ENCODE peak calls at places on chromosomes 11 and 22, in five cellular contexts. B, C, Y, D and J are unnamed samples. For H3K36me3, the result is how much of the 10 kb centered on the place peaks cover.

GRCh38 chr11:1519028-1519736 is 32.6 kb upstream of the MOB2 start:
- DNase-seq in Y (no peak), D (no peak), C (peak), B (no peak), J (no peak)

GRCh38 chr11:57276169-57276854 is 39.3 kb upstream of the APLNR start:
- DNase-seq in D (no peak), C (no peak), Y (no peak), B (no peak), J (no peak)

GRCh38 chr22:17782158-17782557 is 7.9 kb upstream of the BID start:
- DNase-seq in B (no peak), Y (no peak), C (peak), D (no peak), J (no peak)

GRCh38 chr11:123576082-123576481 is 78.3 kb downstream of the SCN3B start:
- DNase-seq in D (no peak), B (no peak), C (no peak), Y (no peak), J (no peak)

GRCh38 chr11:10858505-10859360 is 880 bp upstream of the ZBED5 start:
- DNase-seq in B (peak), Y (no peak), D (peak), C (peak), J (peak)

GRCh38 chr22:36839356-36840073 is 21.3 kb upstream of the NCF4 start:
- DNase-seq in B (no peak), Y (no peak), C (no peak), D (no peak), J (no peak)

GRCh38 chr11:128620306-128621175 is 33.2 kb upstream of the ETS1 start:
- DNase-seq in B (no peak), Y (no peak), C (no peak), D (no peak), J (no peak)

GRCh38 chr22:45105281-45105700 is 58.4 kb upstream of the NUP50 start:
- DNase-seq in C (no peak), D (no peak), Y (no peak), B (no peak), J (no peak)

GRCh38 chr11:17597770-17598169 is 50.7 kb downstream of the OTOG start:
- DNase-seq in B (no peak), Y (no peak), C (peak), D (no peak), J (peak)

GRCh38 chr11:62664405-62665074 is 470 bp downstream of the C11orf98 start:
- DNase-seq in Y (no peak), C (peak), B (no peak), D (no peak), J (no peak)

GRCh38 chr11:27477243-27477642 is 4.7 kb upstream of the LGR4 start:
- DNase-seq in C (no peak), B (no peak), D (no peak), Y (no peak), J (no peak)

GRCh38 chr22:38312261-38312800 is 4.9 kb downstream of the CSNK1E start:
- DNase-seq in B (no peak), D (no peak), C (no peak), Y (no peak), J (no peak)

GRCh38 chr11:2377511-2378443 is 667 bp downstream of the CD81 start:
- DNase-seq in B (peak), C (peak), Y (no peak), D (peak), J (no peak)

GRCh38 chr11:36278531-36279245 is 10.5 kb downstream of the COMMD9 start:
- DNase-seq in C (no peak), B (no peak), D (no peak), Y (peak), J (no peak)

GRCh38 chr11:8084352-8084751 is 3.3 kb downstream of the TUB start:
- DNase-seq in Y (no peak), B (no peak), D (no peak), C (no peak), J (no peak)

GRCh38 chr22:29023172-29023796 is 38.3 kb downstream of the C22orf31 start:
- DNase-seq in Y (no peak), D (no peak), B (no peak), C (no peak), J (no peak)
- H3K36me3 ChIP-seq in Y (under half), D (under half), B (under half), C (under half), J (under half)

GRCh38 chr11:58900479-58901420 is 38.5 kb upstream of the GLYATL1 start:
- DNase-seq in Y (peak), B (peak), D (no peak), C (peak), J (peak)
- H3K36me3 ChIP-seq in Y (under half), B (under half), D (under half), C (under half), J (under half)

DNA sequence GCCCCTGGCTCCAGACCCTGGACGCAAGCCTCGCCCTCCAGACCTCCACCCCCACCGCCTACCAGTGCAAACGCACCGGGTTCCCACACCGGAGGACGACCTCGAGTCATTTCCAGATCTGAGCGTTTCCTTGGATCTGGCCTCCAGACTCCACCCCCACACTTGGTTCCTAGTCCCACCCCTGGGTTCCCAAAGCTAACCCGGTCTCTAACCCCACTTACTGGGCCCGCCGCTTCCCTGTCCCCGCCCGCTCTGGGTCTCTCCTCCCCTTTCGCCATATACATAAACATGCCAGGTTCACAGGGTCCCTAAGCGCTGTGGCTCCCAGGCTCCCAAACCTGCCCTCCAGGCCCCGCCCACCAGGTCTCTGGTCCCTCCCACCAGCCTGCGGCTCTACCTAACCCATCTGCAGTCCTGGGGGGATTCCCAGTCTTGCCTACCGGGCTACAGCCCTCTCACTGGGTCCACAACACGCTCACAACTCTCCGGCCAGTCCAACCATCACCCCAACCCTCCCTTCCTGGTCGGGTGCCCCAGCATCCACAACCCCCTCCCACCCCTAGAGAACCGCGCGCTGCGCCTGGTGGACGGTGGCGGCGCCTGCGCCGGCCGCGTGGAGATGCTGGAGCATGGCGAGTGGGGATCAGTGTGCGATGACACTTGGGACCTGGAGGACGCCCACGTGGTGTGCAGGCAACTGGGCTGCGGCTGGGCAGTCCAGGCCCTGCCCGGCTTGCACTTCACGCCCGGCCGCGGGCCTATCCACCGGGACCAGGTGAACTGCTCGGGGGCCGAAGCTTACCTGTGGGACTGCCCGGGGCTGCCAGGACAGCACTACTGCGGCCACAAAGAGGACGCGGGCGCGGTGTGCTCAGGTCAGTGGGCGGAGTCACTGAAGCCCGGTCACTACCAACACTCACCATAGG is 36.8 kb downstream of the CD6 start:
- DNase-seq in C (no peak), D (no peak), Y (no peak), B (no peak), J (no peak)
- H3K36me3 ChIP-seq in C (under half), D (under half), Y (under half), B (under half), J (under half)

DNA sequence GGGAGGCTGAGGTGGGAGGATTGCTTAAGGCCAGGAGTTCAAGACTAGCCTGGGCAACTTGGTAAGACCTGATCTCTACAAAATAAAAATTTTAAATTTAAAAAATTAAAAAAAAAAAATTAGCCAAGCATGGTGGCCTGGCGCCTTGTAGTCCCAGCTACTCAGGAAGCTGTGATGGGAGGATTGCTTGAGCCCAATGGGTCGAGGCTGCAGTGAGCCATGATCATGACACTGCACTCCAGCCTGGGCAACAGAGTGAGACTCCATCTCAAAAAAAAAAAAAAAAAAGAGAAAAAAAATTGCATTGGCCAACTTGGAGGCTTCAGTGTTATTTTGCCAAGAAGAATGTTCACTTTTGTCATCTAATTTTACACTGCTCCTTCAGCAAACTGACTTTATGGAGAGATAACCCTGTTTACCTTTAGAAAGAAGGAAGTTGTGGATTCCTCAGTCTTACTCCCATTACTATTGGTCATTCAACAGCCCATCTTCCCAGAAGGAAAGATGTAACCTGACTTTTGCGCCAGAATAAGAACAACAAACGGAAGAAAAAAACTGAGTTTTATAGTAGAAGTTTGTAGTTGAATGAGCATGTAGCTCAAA is 13.1 kb downstream of the KMT2A start:
- DNase-seq in C (no peak), D (no peak), B (no peak), Y (no peak), J (no peak)
- H3K36me3 ChIP-seq in C (under half), D (under half), B (under half), Y (under half), J (under half)

GRCh38 chr11:117999354-117999993 is 13.3 kb downstream of the IL10RA start:
- DNase-seq in Y (no peak), B (no peak), D (no peak), C (no peak), J (peak)
- H3K36me3 ChIP-seq in Y (under half), B (under half), D (under half), C (half or more), J (under half)